ENCODE peak calls at places on chromosomes 6 and 20, in eight cellular contexts. V is cardiac fibroblast, A is GM12865, I is activated B cell treated with CpG ODN at 0.5 μM for 24 hours, J is esophagus muscularis mucosa, C is astrocyte of the cerebellum, M is dorsolateral prefrontal cortex, Z is Panc1. N is an unnamed sample.

GRCh38 chr6:27494103-27494502 is 21.2 kb upstream of the ZNF184 start:
- DNase-seq in V (no peak), A (no peak), I (no peak), J (no peak), C (no peak), M (no peak), Z (no peak), N (no peak)

GRCh38 chr20:8389381-8390368 is 257.6 kb downstream of the PLCB1 start:
- DNase-seq in V (peak; percentile 74), A (peak; percentile 50), I (no peak), J (no peak), C (peak; percentile 53), M (no peak), Z (peak; percentile 1), N (no peak)

GRCh38 chr6:34272022-34272926 is 23.5 kb upstream of the SMIM29 start:
- DNase-seq in V (no peak), A (no peak), I (no peak), J (no peak), C (no peak), M (no peak), Z (no peak), N (no peak)

GRCh38 chr6:7098974-7099373 is 8.8 kb upstream of the RREB1 start:
- DNase-seq in V (no peak), A (no peak), I (no peak), J (no peak), C (no peak), M (no peak), Z (no peak), N (no peak)

GRCh38 chr6:14709066-14709670 is 536.7 kb upstream of the JARID2 start:
- DNase-seq in V (no peak), A (no peak), I (no peak), J (no peak), C (no peak), M (no peak), Z (no peak), N (no peak)

GRCh38 chr6:74768120-74768519 is 437.7 kb downstream of the COL12A1 start:
- DNase-seq in V (no peak), A (no peak), I (no peak), J (no peak), C (no peak), M (no peak), Z (no peak), N (no peak)

GRCh38 chr20:49821850-49822249 is 9.2 kb downstream of the SLC9A8 start:
- DNase-seq in V (peak; percentile 77), A (no peak), I (no peak), J (no peak), C (peak; percentile 64), M (no peak), Z (no peak), N (no peak)

GRCh38 chr6:6556738-6557503 is 31.6 kb upstream of the LY86 start:
- DNase-seq in V (peak; percentile 39), A (peak; percentile 73), I (peak; percentile 28), J (no peak), C (no peak), M (no peak), Z (no peak), N (peak; percentile 66)

GRCh38 chr20:24832518-24832917 is 116.6 kb upstream of the CST7 start:
- DNase-seq in V (no peak), A (no peak), I (no peak), J (no peak), C (no peak), M (no peak), Z (no peak), N (no peak)

GRCh38 chr6:142323377-142323776 is 21.6 kb downstream of the ADGRG6 start:
- DNase-seq in V (no peak), A (no peak), I (no peak), J (no peak), C (no peak), M (no peak), Z (peak; percentile 89), N (no peak)

GRCh38 chr6:169931223-169931760 is 179.9 kb downstream of the ERMARD start:
- DNase-seq in V (no peak), A (no peak), I (no peak), J (peak; percentile 77), C (no peak), M (no peak), Z (no peak), N (no peak)

GRCh38 chr20:327946-328563 is 2.7 kb downstream of the SOX12 start:
- DNase-seq in V (peak; percentile 21), A (no peak), I (no peak), J (no peak), C (no peak), M (no peak), Z (no peak), N (no peak)

GRCh38 chr6:163416640-163417253 is 2.2 kb downstream of the QKI start:
- DNase-seq in V (peak; percentile 93), A (peak; percentile 57), I (no peak), J (no peak), C (peak; percentile 87), M (no peak), Z (no peak), N (peak; percentile 33)

GRCh38 chr6:34243901-34244884 is 4.6 kb downstream of the SMIM29 start:
- DNase-seq in V (peak; percentile 86), A (no peak), I (no peak), J (no peak), C (peak; percentile 84), M (peak; percentile 83), Z (no peak), N (no peak)

GRCh38 chr6:80438728-80439127 is 332.3 kb downstream of the BCKDHB start:
- DNase-seq in V (peak; percentile 73), A (no peak), I (no peak), J (no peak), C (no peak), M (no peak), Z (no peak), N (no peak)

GRCh38 chr20:32062776-32063170 is 10.7 kb downstream of the HCK start:
- DNase-seq in V (no peak), A (peak; percentile 75), I (no peak), J (no peak), C (no peak), M (peak; percentile 25), Z (no peak), N (no peak)

GRCh38 chr6:40299666-40300065 is 287.5 kb downstream of the LRFN2 start:
- DNase-seq in V (no peak), A (no peak), I (no peak), J (no peak), C (no peak), M (peak; percentile 13), Z (no peak), N (no peak)

GRCh38 chr6:11806561-11807317 is 28.1 kb upstream of the ADTRP start:
- DNase-seq in V (no peak), A (no peak), I (no peak), J (peak; percentile 83), C (no peak), M (peak; percentile 7), Z (no peak), N (peak; percentile 45)

GRCh38 chr6:133130863-133131262 is 110.3 kb upstream of the EYA4 start:
- DNase-seq in V (peak; percentile 30), A (no peak), I (no peak), J (no peak), C (peak; percentile 34), M (peak; percentile 52), Z (no peak), N (no peak)

GRCh38 chr6:138188278-138188923 is 26.7 kb downstream of the ARFGEF3 start:
- DNase-seq in V (no peak), A (no peak), I (no peak), J (no peak), C (no peak), M (no peak), Z (no peak), N (no peak)

GRCh38 chr6:107822154-107823046 is 1.7 kb downstream of the SCML4 start:
- DNase-seq in V (no peak), A (peak; percentile 77), I (no peak), J (peak; percentile 64), C (no peak), M (no peak), Z (no peak), N (peak; percentile 67)

DNA sequence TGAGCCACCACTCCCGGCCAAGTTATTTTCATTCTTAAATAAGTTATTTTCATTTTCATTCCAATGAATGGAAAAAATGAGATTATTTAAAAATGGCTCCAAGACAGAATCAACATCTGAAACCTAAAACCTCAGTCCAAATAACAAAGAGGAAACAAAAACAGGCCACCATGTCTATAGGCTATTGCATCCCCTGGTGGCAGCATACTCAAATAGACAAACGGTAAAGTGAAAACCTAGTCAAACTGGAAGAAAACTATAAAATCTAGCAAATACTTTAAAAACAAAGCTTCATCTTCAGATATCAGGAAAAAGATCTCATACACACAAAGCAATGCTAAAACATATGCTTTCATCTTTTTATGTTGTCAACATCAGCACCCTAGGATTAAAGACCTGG is 20.9 kb downstream of the IL17A start:
- DNase-seq in V (no peak), A (peak; percentile 32), I (no peak), J (no peak), C (no peak), M (no peak), Z (no peak), N (no peak)
- TF ChIP-seq CTCF in V (no peak), A (peak; percentile 32), I (no peak), J (no peak), C (no peak), M (no peak), Z (no peak), N (no peak)

DNA sequence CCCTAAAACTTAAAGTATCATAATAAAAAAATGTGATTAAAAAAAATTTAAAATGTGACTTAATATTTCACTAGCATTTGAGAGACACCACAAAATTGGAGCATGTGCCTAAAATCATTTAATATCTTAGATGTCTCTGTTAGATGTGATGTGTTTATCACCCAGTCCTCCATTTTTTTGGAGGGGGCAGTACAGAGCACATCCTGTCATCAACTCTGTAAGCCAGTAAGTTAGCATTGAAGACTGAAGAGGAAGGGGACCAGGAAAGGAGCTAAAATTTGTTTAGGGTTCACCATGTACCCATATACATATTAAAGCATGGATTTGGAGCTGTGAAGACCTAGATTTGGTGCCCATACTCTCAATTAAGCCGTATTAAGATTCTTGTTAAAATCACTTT is 30.7 kb upstream of the ADIG start:
- DNase-seq in V (no peak), A (peak; percentile 11), I (no peak), J (no peak), C (no peak), M (no peak), Z (no peak), N (no peak)
- TF ChIP-seq CTCF in V (peak; percentile 20), A (peak; percentile 8), I (no peak), J (no peak), C (peak; percentile 20), M (no peak), Z (peak; percentile 16), N (no peak)

GRCh38 chr6:162251257-162251656 is 476.3 kb downstream of the PRKN start:
- DNase-seq in V (no peak), A (no peak), I (no peak), J (no peak), C (no peak), M (no peak), Z (no peak), N (no peak)
- TF ChIP-seq CTCF in V (no peak), A (no peak), I (no peak), J (no peak), C (peak; percentile 27), M (no peak), Z (peak; percentile 36), N (no peak)

DNA sequence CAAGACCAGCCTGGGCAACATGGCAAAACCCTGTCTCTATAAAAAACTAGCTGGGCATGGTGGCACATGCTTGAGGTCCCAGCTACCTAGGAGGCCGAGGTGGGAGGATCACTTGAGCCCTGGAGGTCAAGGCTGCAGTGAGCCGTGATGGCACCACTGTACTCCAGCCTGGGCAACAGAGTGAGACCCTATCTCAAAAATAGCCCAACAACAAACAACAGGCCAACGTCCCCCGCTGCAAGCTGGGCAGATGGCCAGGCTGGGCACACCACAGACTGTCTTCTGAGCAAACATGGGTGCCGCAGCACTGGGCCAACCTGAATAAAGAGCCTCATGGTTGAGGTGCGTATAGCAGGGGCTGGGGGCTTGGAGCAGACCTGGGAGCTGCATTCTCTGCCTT is 46.6 kb upstream of the SRF start:
- DNase-seq in V (no peak), A (no peak), I (no peak), J (no peak), C (no peak), M (no peak), Z (no peak), N (no peak)
- TF ChIP-seq CTCF in V (no peak), A (no peak), I (no peak), J (no peak), C (no peak), M (no peak), Z (no peak), N (no peak)

N was measured in CD8-positive, alpha-beta T cell.